ENCODE peak calls at places on chromosomes 16 and 17, in five cellular contexts. S, T, M, K and G are unnamed samples. For H3K4me1, the result is how much of the 10 kb centered on the place peaks cover.

GRCh38 chr16:5033256-5034166 is at the start of gene NAGPA:
- DNase-seq in K (peak), T (peak), M (peak), S (peak), G (peak)

GRCh38 chr16:17348042-17348783 is 122.5 kb downstream of the XYLT1 start:
- DNase-seq in K (no peak), M (no peak), T (no peak), S (no peak), G (no peak)

GRCh38 chr17:71329310-71330098 is 791.3 kb upstream of the SOX9 start:
- DNase-seq in M (no peak), S (no peak), T (no peak), K (no peak), G (no peak)

GRCh38 chr17:19626079-19626478 is 22.5 kb upstream of the ALDH3A2 start:
- DNase-seq in S (no peak), T (no peak), K (no peak), M (no peak), G (no peak)

GRCh38 chr16:19113577-19114358 is at the start of gene ITPRIPL2:
- DNase-seq in T (peak), S (peak), K (peak), M (peak), G (peak)

GRCh38 chr17:48933035-48933434 is 11.6 kb downstream of the SNF8 start:
- DNase-seq in M (no peak), T (no peak), K (no peak), S (no peak), G (no peak)

GRCh38 chr16:58462997-58463891 is 36.7 kb upstream of the NDRG4 start:
- DNase-seq in K (no peak), M (no peak), T (no peak), S (peak), G (no peak)

GRCh38 chr17:6488008-6488539 is 43.8 kb downstream of the PIMREG start:
- DNase-seq in T (no peak), K (no peak), S (no peak), M (no peak), G (no peak)

GRCh38 chr17:16415031-16415924 is at the start of gene TRPV2:
- DNase-seq in M (peak), S (peak), T (no peak), K (no peak), G (peak)

GRCh38 chr17:18198530-18198929 is 14.9 kb downstream of the ALKBH5 start:
- DNase-seq in T (no peak), M (no peak), S (no peak), K (no peak), G (no peak)

GRCh38 chr17:49573510-49574282 is 2.0 kb upstream of the NXPH3 start:
- DNase-seq in K (no peak), T (no peak), S (no peak), M (no peak), G (no peak)

GRCh38 chr17:80946449-80946848 is 45.2 kb upstream of the CHMP6 start:
- DNase-seq in K (no peak), M (no peak), T (no peak), S (no peak), G (peak)

GRCh38 chr17:37726248-37726647 is 18.6 kb downstream of the HNF1B start:
- DNase-seq in M (no peak), K (no peak), T (no peak), S (no peak), G (no peak)

GRCh38 chr17:35553310-35553709 is 7.3 kb downstream of the SLFN14 start:
- DNase-seq in T (no peak), K (no peak), S (no peak), M (no peak), G (no peak)

GRCh38 chr17:29158515-29159275 is 21.5 kb downstream of the MYO18A start:
- DNase-seq in S (no peak), M (no peak), K (peak), T (no peak), G (no peak)
- H3K4me1 ChIP-seq in S (half or more), M (half or more), K (under half), T (half or more), G (under half)

DNA sequence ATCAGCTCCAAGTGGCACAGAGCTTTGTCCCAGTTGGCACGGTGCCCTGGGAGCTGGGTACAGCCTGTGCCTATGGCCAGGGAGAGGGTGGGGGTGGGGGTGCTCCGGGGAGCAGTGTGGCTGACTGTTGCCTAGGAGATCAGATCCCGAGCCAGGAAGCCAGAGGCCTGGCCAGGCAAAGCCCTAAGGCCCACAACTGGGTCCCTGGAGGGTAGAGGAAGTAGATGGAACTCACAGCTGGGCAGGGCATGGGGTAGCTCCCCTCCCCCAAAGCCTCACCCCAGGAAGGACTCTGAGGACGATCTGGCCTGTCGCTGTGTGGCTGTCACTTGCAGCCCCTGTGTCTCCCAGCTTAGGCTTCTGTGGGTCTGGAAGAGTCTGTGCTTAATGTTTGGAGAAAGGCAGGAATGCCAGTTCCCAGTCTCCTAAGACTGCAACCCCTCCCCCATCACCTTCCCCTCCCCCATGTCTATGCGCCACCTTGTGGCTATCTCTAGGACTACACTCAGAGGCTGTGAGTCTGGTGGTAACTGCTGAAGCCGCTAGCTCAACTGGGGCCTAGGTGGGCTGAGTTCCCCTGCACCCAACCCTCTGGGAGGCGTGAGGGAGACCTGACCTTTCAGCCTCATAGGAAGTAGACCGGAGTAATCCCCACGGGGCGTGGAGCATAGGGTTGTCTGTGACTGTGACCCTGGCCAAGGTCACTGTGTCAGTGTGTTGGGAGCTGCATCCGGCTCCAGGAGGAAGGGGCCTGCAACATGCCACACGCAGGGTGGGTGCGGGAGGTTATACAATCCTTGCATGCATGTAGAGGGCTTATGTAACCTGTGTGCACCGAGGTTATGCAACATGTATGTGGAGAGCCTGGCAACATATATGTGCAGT is 12.7 kb downstream of the THRA start:
- DNase-seq in S (peak), M (peak), K (peak), T (peak), G (peak)
- H3K4me3 ChIP-seq in S (peak), M (peak), K (no peak), T (no peak), G (no peak)

GRCh38 chr17:226108-226772 is 44.8 kb upstream of the DOC2B start:
- DNase-seq in S (peak), M (no peak), K (no peak), T (no peak), G (no peak)

GRCh38 chr17:226773-227580 is 45.5 kb upstream of the DOC2B start:
- DNase-seq in M (no peak), K (no peak), T (no peak), S (peak), G (no peak)

GRCh38 chr17:223723-224471 is 42.4 kb upstream of the DOC2B start:
- DNase-seq in M (no peak), S (peak), T (no peak), K (no peak), G (no peak)

GRCh38 chr17:227581-228222 is 46.3 kb upstream of the DOC2B start:
- DNase-seq in K (no peak), M (no peak), S (peak), T (no peak), G (no peak)

GRCh38 chr17:225551-225950 is 44.1 kb upstream of the DOC2B start:
- DNase-seq in T (no peak), K (no peak), S (peak), M (no peak), G (no peak)
- H3K4me1 ChIP-seq in T (under half), K (under half), S (under half), M (under half), G (under half)

GRCh38 chr17:68034452-68034776 is 1.1 kb upstream of the KPNA2 start:
- DNase-seq in M (no peak), K (no peak), S (no peak), T (no peak), G (no peak)
- H3K4me3 ChIP-seq in M (no peak), K (no peak), S (peak), T (no peak), G (no peak)

GRCh38 chr17:82101301-82101715 is 3.3 kb upstream of the FASN start:
- DNase-seq in K (no peak), M (no peak), T (no peak), S (peak), G (peak)
- H3K4me1 ChIP-seq in K (under half), M (half or more), T (under half), S (under half), G (under half)

DNA sequence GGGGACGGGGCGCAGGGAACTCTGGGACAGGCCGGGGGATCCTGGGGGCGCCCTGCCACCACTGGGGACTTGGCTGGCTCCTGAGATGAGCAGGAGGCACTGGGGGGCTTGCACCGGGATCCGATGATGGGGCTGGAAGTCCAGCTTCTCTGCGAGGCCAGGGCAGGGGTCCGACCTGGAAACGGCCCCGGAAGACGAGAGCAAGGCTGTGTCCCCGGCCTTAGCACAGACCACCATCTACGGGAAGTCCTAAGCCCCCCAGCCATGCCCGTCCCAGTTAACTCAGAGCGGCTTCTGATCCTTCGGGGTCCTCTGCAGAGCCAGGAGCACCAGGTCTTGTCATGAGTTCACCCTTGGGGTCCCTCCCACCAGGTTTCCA is 573 bp downstream of the CDT1 start:
- DNase-seq in M (no peak), S (peak), K (no peak), T (no peak), G (no peak)
- H3K4me3 ChIP-seq in M (peak), S (peak), K (peak), T (peak), G (no peak)

DNA sequence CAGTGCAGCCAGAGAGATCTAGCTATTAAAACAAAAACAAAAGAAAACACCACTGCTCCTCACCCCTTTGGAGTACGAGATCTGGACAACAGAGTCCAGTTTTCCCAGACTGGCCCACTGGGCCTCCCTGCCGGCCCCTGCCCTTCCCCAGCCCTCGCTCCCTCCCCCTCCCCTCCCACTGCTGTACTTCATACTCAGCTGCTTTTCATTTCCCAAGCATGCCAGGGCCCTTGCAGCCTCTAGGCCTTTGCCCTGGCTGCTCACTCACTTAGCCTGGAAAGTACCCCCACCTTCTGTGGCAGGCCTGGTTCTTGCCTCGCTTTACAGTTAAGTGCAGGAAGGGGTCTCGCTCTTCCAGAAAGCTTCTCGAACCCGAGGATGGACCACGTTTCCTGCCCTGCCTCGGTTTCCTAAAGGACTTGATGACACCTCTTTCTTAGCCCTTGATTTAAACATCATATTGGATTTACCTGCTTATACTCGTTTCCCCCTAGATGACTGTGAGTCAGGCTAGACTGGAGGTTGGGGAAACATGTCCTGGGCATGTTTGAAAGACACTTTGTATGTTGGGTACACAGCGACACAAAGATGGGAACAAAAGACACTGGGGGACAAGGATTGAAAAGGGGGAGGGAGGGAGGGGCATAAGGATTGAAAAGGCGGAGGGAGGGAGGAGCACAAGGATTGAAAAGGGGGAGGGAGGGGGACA is 30.1 kb downstream of the SDK2 start:
- DNase-seq in T (peak), M (no peak), S (no peak), K (no peak), G (no peak)
- H3K4me1 ChIP-seq in T (under half), M (under half), S (under half), K (under half), G (under half)

DNA sequence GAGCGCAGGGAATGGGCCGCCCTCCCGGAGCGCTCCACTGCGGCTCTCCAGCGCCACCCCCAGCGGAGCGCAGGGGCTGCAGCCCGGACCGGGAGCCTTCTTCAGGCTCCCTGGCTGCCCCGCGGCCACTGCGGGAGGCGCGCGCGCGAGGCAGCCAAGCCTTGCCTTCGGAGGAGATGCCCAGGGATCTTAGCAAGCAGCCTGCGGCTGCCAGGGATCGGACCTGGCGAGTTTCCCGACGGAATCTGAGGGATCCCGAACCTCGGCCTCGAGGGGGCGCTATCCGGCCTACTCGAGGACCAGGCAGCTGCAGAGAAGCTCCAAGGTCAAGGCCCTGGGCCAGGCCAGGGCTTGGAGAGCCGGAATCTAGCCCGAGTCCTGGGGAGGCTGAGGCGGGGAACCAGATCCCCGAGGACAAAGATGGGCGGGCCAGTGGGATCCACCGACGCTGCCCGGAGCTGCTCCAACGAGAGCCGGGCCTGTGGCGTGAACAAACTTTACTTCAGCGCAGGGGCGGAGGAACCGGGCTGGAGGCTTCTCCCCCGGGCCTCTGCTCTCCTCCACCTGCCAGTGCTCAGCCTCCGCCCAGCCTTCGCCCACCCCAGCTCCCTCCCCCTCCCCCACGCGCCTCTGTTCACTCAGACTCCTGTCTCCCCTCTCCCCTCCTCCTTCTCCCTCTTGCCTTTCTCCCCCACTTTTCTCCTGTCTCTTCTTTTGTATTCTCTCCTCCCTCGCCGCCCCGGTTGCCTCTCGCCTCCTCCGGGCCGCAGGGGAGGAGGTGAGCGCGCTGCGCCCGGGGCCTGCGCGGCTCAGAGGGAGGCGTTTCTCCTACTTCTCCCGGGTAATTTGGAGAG is at the start of gene IRX6:
- DNase-seq in K (no peak), T (peak), S (peak), M (no peak), G (no peak)
- H3K4me3 ChIP-seq in K (no peak), T (peak), S (peak), M (peak), G (no peak)

GRCh38 chr17:68349157-68349556 is 57.9 kb downstream of the ARSG start:
- DNase-seq in T (no peak), K (no peak), S (no peak), M (no peak), G (no peak)

GRCh38 chr17:68343976-68344375 is 52.7 kb downstream of the ARSG start:
- DNase-seq in K (no peak), T (no peak), S (no peak), M (no peak), G (no peak)

GRCh38 chr17:68344701-68345136 is 53.4 kb downstream of the ARSG start:
- DNase-seq in K (no peak), S (no peak), M (peak), T (no peak), G (no peak)

GRCh38 chr17:68346448-68346847 is 55.2 kb downstream of the ARSG start:
- DNase-seq in M (peak), K (no peak), T (no peak), S (peak), G (no peak)

DNA sequence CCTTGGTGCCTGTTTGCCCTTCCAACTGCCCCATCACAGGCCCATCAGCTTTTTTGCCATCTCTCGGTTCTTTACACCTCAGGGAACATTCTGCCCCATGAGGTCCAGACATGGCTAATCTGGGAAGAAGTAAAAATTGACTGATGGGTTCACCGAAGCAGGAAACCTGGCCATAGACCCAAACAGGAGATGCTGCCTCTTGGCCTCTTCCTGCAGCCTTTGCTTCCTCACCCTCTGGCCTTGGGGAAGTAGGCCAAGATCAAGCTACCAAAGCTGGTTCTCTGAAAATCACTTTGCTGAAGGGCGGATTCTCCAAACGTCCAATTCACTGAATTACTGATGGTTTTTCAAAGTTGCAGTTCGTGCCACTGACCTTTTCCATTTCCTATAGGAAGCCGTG is 56.1 kb downstream of the ARSG start:
- DNase-seq in T (no peak), S (no peak), M (no peak), K (no peak), G (no peak)
- H3K4me1 ChIP-seq in T (under half), S (under half), M (under half), K (under half), G (under half)